ENCODE peak calls at places on chromosomes 13 and 19, in nine cellular contexts. K is endothelial cell; E is CD4-positive, alpha-beta T cell; X is breast epithelium; N is AG09319; F is fibroblast of lung; C is lower leg skin; O is CD8-positive, alpha-beta T cell; P is right lobe of liver. Z is an unnamed sample.

GRCh38 chr19:2150794-2151338 is 500 bp downstream of the AP3D1 start:
- DNase-seq in E (no peak), C (no peak), P (no peak), K (no peak), X (no peak), O (no peak), N (no peak), F (no peak), Z (no peak)

GRCh38 chr19:32313866-32314265 is 31.5 kb upstream of the ZNF507 start:
- DNase-seq in P (no peak), C (no peak), E (no peak), X (no peak), F (no peak), N (no peak), O (no peak), K (no peak), Z (no peak)

GRCh38 chr13:20160346-20161274 is at the start of gene GJA3:
- DNase-seq in K (peak), X (no peak), E (peak), F (peak), C (no peak), O (peak), P (no peak), N (no peak), Z (no peak)

GRCh38 chr19:45173816-45174215 is 4.2 kb downstream of the TRAPPC6A start:
- DNase-seq in K (no peak), P (no peak), O (no peak), N (no peak), F (peak), X (no peak), E (no peak), C (no peak), Z (no peak)

GRCh38 chr19:5697022-5697889 is 7.2 kb downstream of the RPL36 start:
- DNase-seq in F (no peak), P (no peak), K (no peak), N (no peak), E (no peak), X (no peak), C (no peak), O (no peak), Z (no peak)

GRCh38 chr13:110507678-110508381 is 53.7 kb downstream of the RAB20 start:
- DNase-seq in E (no peak), O (no peak), X (peak), F (no peak), C (no peak), K (no peak), N (no peak), P (peak), Z (no peak)

GRCh38 chr13:99617474-99618255 is 116.4 kb downstream of the TM9SF2 start:
- DNase-seq in K (peak), O (no peak), F (peak), C (no peak), E (peak), P (peak), N (peak), X (no peak), Z (no peak)

GRCh38 chr13:101626925-101627555 is 174.6 kb downstream of the ITGBL1 start:
- DNase-seq in C (no peak), N (no peak), E (no peak), K (no peak), P (no peak), F (peak), O (no peak), X (no peak), Z (no peak)

GRCh38 chr19:27647423-27647822 is 1565.5 kb downstream of the UQCRFS1 start:
- DNase-seq in O (no peak), F (no peak), K (no peak), C (no peak), X (no peak), P (no peak), N (no peak), E (no peak), Z (no peak)

GRCh38 chr13:75704194-75704941 is 68.2 kb downstream of the LMO7 start:
- DNase-seq in F (peak), X (no peak), O (no peak), P (no peak), E (no peak), C (no peak), N (no peak), K (no peak), Z (no peak)

GRCh38 chr13:113138792-113139551 is 16.4 kb downstream of the F10 start:
- DNase-seq in E (no peak), P (peak), F (no peak), N (no peak), K (no peak), O (no peak), X (peak), C (no peak), Z (no peak)

GRCh38 chr19:54959840-54960239 is 6.3 kb upstream of the NLRP2 start:
- DNase-seq in C (no peak), P (no peak), F (no peak), E (no peak), N (no peak), O (no peak), X (no peak), K (no peak), Z (no peak)

GRCh38 chr13:20716951-20717350 is 13.5 kb downstream of the IL17D start:
- DNase-seq in C (no peak), K (no peak), N (no peak), F (no peak), O (no peak), X (no peak), E (no peak), P (no peak), Z (no peak)

GRCh38 chr13:95091755-95092154 is 209.5 kb downstream of the ABCC4 start:
- DNase-seq in F (no peak), X (no peak), P (no peak), O (no peak), C (no peak), K (no peak), E (no peak), N (no peak), Z (no peak)

DNA sequence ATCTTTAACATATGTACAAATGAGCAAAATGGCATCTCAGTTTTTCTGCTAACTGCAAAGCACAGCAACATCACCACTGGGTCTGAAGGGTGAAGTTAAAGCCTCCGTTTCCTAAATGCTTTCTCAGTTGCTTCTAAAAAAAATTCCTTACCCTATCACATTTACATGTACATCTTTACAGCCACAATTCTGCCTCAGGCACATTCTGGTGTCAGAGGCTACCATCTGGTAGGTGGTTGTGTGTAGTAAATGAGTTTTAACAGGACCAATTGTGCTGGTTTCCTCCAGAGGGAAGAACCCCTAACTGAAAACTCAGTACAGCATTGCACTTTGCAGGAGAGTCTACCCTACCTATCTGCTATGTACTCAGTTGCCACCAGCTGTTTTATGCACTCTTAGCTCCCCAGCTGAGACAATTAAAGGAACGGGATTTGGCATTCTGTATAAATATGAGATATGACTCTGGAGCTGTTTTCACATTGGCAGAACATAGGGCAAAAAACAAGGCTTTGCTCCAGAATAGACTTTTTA is 1576.5 kb downstream of the PCDH9 start:
- DNase-seq in K (no peak), F (no peak), O (no peak), N (no peak), X (no peak), E (no peak), P (no peak), C (no peak), Z (no peak)
- TF ChIP-seq CTCF in K (no peak), F (no peak), O (no peak), N (no peak), X (no peak), E (no peak), P (no peak), C (no peak), Z (no peak)

DNA sequence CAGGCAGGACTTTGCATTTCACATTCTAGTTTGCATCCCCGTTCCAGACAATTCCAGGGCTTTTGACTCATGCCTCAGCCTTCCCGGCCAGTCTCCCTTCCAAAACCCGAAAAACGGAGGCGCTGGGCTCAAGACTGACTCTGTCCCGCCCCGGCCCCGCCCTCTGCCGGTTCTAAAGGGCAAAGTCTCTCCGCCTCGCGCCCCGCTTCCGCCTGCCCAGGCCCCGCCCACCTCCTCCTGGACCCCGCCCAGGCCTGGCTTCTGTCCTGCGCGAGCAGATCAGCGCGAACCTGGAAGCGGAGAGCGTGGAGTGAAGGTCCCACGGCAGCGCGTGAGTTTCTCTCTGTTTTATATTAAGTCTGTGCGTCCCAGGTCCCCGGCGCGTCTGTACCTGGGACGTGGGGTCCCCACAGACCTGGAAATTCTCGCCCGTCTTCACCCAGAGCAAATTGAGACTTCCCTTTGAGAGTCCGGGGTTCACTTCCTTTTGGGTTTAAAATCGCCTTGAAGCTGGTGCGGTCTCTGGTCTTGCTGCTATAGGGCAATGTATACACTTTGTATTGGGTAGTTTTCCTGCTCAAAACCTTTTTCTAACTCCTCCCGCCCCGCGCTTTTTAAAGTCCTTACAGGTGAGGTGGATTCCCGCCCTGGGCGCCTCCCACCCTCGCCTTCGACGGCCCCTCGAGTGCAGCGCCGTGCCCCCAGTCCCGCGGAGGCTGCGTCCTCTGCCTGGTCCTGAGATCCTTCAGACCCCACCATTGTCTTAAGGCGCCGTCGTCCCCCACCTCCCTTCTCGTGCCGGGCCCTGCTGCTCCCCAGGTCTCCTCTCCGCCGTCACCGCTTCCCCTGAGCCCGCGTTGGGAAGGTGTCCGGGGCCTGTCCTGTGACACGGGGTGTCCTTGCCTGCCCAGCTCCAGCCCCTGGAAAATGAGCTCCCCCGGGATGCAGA is 31.2 kb downstream of the ZNF701 start:
- DNase-seq in F (peak), X (peak), N (peak), E (peak), O (peak), K (peak), C (peak), P (peak), Z (peak)
- TF ChIP-seq CTCF in F (peak), X (peak), N (peak), E (peak), O (peak), K (peak), C (no peak), P (no peak), Z (peak)

DNA sequence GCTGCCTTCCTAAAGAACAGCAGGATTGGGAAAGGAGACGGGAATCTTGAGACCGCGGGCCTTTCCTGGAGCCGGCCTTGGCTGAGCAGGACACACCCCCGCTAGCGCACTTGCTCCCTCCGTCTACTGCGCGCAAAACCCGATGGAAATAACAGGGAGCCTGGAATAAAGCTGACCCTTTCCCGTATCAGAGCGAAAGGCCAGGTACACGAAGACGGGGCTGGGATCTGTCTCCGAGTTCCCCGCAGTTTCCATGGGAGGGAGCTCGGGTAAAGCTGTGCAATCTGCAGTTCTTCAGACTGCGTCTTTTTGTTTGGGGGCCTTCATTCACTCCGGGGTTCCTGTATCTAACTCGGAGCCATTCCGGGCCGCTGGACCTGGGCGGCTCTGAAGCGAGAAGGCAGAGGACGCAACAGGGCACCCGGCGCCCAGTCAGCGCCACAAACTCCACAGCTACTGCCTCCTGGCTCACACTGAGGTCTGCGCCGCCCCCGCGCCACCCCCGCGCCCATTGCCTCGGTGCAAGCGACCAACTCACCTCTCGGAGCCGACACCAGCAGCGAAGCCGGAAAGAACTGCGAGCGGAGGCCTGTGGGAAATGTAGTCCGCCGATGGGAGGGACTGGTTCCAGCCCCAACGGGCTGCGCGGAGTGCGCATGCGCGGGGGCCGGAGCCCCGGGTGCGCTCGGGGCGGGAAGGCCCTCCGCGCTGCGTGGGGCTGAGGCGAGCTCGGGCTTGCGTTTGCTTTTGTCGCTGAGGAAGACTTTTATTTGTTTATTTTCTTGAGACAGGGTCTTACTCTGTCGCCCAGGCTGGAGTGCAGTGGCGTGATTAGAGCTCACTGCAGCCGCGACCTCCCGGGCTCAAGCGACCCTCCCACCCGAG is at the start of gene ZFP14:
- DNase-seq in K (peak), C (peak), N (peak), O (peak), X (peak), P (peak), E (peak), F (peak), Z (peak)
- TF ChIP-seq CTCF in K (no peak), C (no peak), N (peak), O (peak), X (peak), P (no peak), E (peak), F (peak), Z (peak)

DNA sequence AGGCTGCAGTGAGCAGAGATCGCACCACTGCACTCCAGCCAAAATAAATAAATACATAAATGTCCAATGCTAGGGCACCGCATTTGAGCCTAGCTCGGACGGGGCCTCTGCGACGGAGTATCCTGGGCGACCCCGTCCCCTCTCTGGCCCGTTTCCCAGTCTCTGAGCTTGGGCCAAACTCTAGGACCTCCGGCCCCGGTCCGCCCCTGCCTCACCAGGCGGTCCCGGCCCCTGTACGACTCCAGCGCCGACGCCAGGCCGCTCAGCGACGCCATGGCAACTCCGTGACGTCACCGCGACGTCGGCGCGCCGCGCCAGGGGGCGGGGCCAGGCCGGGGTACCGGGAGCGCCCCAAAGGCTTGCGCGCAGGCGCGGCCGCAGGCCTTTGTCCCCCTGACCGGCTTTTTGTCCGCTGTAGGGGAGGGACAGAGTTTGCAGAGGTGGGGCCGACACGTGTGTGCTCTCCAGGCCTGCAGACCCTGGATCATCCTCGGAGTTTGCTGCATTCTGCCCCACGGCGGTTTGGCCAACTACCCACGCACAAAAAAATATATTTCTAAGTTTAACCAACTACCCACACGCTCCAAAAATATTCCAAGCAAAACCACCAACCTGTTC is at the start of gene PEX11G:
- DNase-seq in K (peak), X (peak), C (peak), O (peak), P (peak), F (peak), E (peak), N (peak), Z (no peak)
- TF ChIP-seq CTCF in K (no peak), X (no peak), C (no peak), O (no peak), P (no peak), F (no peak), E (no peak), N (no peak), Z (no peak)

GRCh38 chr19:38614289-38614688 is 3.5 kb downstream of the MAP4K1 start:
- DNase-seq in E (no peak), O (no peak), F (no peak), C (no peak), K (no peak), X (no peak), N (no peak), P (no peak), Z (no peak)
- TF ChIP-seq CTCF in E (no peak), O (no peak), F (no peak), C (no peak), K (no peak), X (no peak), N (no peak), P (no peak), Z (no peak)

DNA sequence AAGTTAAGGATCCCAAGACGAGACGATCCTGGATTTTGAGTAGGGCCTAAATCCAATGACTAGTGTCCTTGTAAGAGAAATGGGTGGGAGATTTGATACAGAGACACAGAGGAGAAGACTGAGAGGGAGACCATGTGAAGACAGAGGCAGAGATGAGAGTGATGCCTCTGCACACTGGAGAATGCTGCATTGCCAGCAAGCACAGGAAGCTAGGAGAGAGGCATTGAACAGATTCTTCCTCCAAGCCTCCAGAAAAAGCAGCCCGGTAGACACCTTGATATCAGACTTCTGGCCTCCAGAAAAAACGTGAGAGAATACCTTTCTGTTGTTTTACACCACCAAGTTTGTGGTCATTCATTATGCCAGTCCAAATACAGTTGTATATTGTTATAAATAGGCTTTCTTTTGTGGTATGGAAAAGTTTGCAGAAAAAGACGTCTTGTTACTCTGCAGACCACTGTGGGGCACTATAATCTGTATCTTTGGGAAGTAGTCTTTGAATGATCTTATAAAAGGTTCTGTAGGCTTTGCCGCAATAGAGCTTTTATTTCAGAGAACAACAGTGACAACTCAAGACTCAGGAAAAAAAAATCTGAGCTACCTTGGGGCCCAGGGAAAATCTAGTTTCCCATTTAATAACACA is 17.9 kb upstream of the RFC3 start:
- DNase-seq in E (no peak), K (no peak), P (no peak), X (no peak), C (no peak), N (no peak), F (peak), O (no peak), Z (no peak)
- TF ChIP-seq CTCF in E (peak), K (no peak), P (peak), X (no peak), C (no peak), N (peak), F (peak), O (no peak), Z (peak)